ENCODE peak calls at places on chromosomes 2 and 18, in six cellular contexts. U is GM23248; X is astrocyte of the spinal cord; H is activated CD4-positive, alpha-beta T cell treated with anti-CD3 and anti-CD28 coated beads, Interleukin-2, amount 50 U/mL, for 48 hours; W is naive B cell; G is HFFc6. Z is an unnamed sample.

GRCh38 chr2:127620867-127621266 is 25.1 kb upstream of the GPR17 start:
- DNase-seq in W (no peak), G (no peak), U (no peak), X (no peak), H (no peak), Z (no peak)

GRCh38 chr2:46268196-46268595 is 29.0 kb upstream of the EPAS1 start:
- DNase-seq in X (no peak), G (no peak), W (peak; percentile 14), U (no peak), H (no peak), Z (no peak)

GRCh38 chr18:76462326-76462694 is 32.7 kb downstream of the ZNF516 start:
- DNase-seq in H (no peak), G (no peak), U (no peak), X (no peak), W (no peak), Z (no peak)

GRCh38 chr2:237157551-237158102 is 71.9 kb downstream of the COPS8 start:
- DNase-seq in G (no peak), X (peak; percentile 96), H (no peak), W (no peak), U (peak; percentile 31), Z (no peak)

GRCh38 chr2:25044011-25044410 is 2.1 kb downstream of the EFR3B start:
- DNase-seq in W (no peak), U (peak; percentile 42), H (no peak), G (no peak), X (no peak), Z (no peak)

GRCh38 chr2:173752152-173752551 is 213.0 kb downstream of the SP3 start:
- DNase-seq in U (peak; percentile 39), X (no peak), H (no peak), G (no peak), W (no peak), Z (peak; percentile 25)

GRCh38 chr2:105269426-105269825 is 27.9 kb downstream of the GPR45 start:
- DNase-seq in X (no peak), W (no peak), H (no peak), U (no peak), G (no peak), Z (no peak)

GRCh38 chr2:37456479-37456878 is 112.0 kb downstream of the QPCT start:
- DNase-seq in H (peak; percentile 10), X (no peak), W (no peak), G (no peak), U (peak; percentile 15), Z (peak; percentile 82)

GRCh38 chr2:240874715-240875227 is 6.1 kb downstream of the AGXT start:
- DNase-seq in X (no peak), H (no peak), W (no peak), U (no peak), G (no peak), Z (no peak)

GRCh38 chr2:30686000-30686399 is 121.2 kb downstream of the CAPN13 start:
- DNase-seq in H (no peak), X (no peak), G (no peak), W (no peak), U (no peak), Z (no peak)

GRCh38 chr2:240170883-240171282 is 30.4 kb upstream of the OTOS start:
- DNase-seq in W (no peak), U (no peak), H (no peak), G (no peak), X (no peak), Z (no peak)

GRCh38 chr2:166888180-166888579 is at the start of gene XIRP2:
- DNase-seq in H (no peak), X (no peak), U (no peak), W (no peak), G (no peak), Z (no peak)

GRCh38 chr2:133240505-133241230 is 327.6 kb downstream of the NCKAP5 start:
- DNase-seq in G (no peak), X (peak; percentile 43), W (no peak), U (peak; percentile 34), H (no peak), Z (no peak)

GRCh38 chr2:204407209-204408070 is 137.8 kb upstream of the PARD3B start:
- DNase-seq in U (no peak), W (no peak), X (no peak), H (no peak), G (peak; percentile 16), Z (no peak)

GRCh38 chr18:48942554-48943261 is 8.1 kb downstream of the SMAD7 start:
- DNase-seq in W (no peak), G (peak; percentile 98), X (peak; percentile 94), U (peak; percentile 97), H (no peak), Z (peak; percentile 92)

GRCh38 chr2:9281145-9281544 is 74.5 kb downstream of the ASAP2 start:
- DNase-seq in G (no peak), X (no peak), H (no peak), W (no peak), U (no peak), Z (no peak)

GRCh38 chr2:152335016-152335850 is at the start of gene FMNL2:
- DNase-seq in W (peak; percentile 59), H (peak; percentile 64), G (peak; percentile 57), X (peak; percentile 85), U (peak; percentile 89), Z (peak; percentile 89)

GRCh38 chr2:42089340-42089925 is 41.6 kb downstream of the PKDCC start:
- DNase-seq in H (peak; percentile 82), G (peak; percentile 36), X (peak; percentile 59), W (peak; percentile 56), U (peak; percentile 80), Z (no peak)